ENCODE peak calls at places on chromosomes 6 and 20, in five cellular contexts. One of them, this sample, is unnamed.

GRCh38 chr6:169619650-169620049 is 82.2 kb downstream of the WDR27 start:
- DNase-seq in cardiac fibroblast: no peak
- DNase-seq in IMR-90: peak
- DNase-seq in psoas muscle: no peak
- DNase-seq in nephron progenitor cell: no peak
- DNase-seq in this sample: no peak

GRCh38 chr6:56459030-56459805 is 183.5 kb downstream of the DST start:
- DNase-seq in cardiac fibroblast: no peak
- DNase-seq in IMR-90: no peak
- DNase-seq in psoas muscle: no peak
- DNase-seq in nephron progenitor cell: no peak
- DNase-seq in this sample: no peak

GRCh38 chr6:30544666-30545272 is 11.5 kb downstream of the GNL1 start:
- DNase-seq in cardiac fibroblast: peak
- DNase-seq in IMR-90: peak
- DNase-seq in psoas muscle: no peak
- DNase-seq in nephron progenitor cell: peak
- DNase-seq in this sample: no peak

GRCh38 chr6:16320533-16321340 is 82.3 kb downstream of the GMPR start:
- DNase-seq in cardiac fibroblast: peak
- DNase-seq in IMR-90: peak
- DNase-seq in psoas muscle: no peak
- DNase-seq in nephron progenitor cell: no peak
- DNase-seq in this sample: no peak

GRCh38 chr20:37238426-37238825 is 23.2 kb downstream of the GHRH start:
- DNase-seq in cardiac fibroblast: no peak
- DNase-seq in IMR-90: no peak
- DNase-seq in psoas muscle: no peak
- DNase-seq in nephron progenitor cell: no peak
- DNase-seq in this sample: no peak

GRCh38 chr6:22302828-22303227 is 6.0 kb upstream of the PRL start:
- DNase-seq in cardiac fibroblast: no peak
- DNase-seq in IMR-90: no peak
- DNase-seq in psoas muscle: no peak
- DNase-seq in nephron progenitor cell: no peak
- DNase-seq in this sample: no peak

GRCh38 chr6:141199074-141199473 is 933.7 kb upstream of the GJE1 start:
- DNase-seq in cardiac fibroblast: peak
- DNase-seq in IMR-90: peak
- DNase-seq in psoas muscle: no peak
- DNase-seq in nephron progenitor cell: no peak
- DNase-seq in this sample: peak

GRCh38 chr20:31853481-31853880 is 8.1 kb upstream of the FOXS1 start:
- DNase-seq in cardiac fibroblast: no peak
- DNase-seq in IMR-90: no peak
- DNase-seq in psoas muscle: no peak
- DNase-seq in nephron progenitor cell: no peak
- DNase-seq in this sample: no peak

GRCh38 chr20:51457281-51457932 is 85.1 kb downstream of the NFATC2 start:
- DNase-seq in cardiac fibroblast: peak
- DNase-seq in IMR-90: peak
- DNase-seq in psoas muscle: peak
- DNase-seq in nephron progenitor cell: no peak
- DNase-seq in this sample: peak

GRCh38 chr20:43681468-43681942 is 14.6 kb downstream of the MYBL2 start:
- DNase-seq in cardiac fibroblast: no peak
- DNase-seq in IMR-90: no peak
- DNase-seq in psoas muscle: no peak
- DNase-seq in nephron progenitor cell: no peak
- DNase-seq in this sample: no peak
- TF ChIP-seq CTCF in cardiac fibroblast: no peak
- TF ChIP-seq CTCF in IMR-90: no peak
- TF ChIP-seq CTCF in psoas muscle: no peak
- TF ChIP-seq CTCF in nephron progenitor cell: no peak
- TF ChIP-seq CTCF in this sample: no peak

GRCh38 chr6:95648636-95649035 is 71.3 kb downstream of the MANEA start:
- DNase-seq in cardiac fibroblast: no peak
- DNase-seq in IMR-90: no peak
- DNase-seq in psoas muscle: no peak
- DNase-seq in nephron progenitor cell: no peak
- DNase-seq in this sample: no peak
- TF ChIP-seq CTCF in cardiac fibroblast: no peak
- TF ChIP-seq CTCF in IMR-90: no peak
- TF ChIP-seq CTCF in psoas muscle: no peak
- TF ChIP-seq CTCF in nephron progenitor cell: no peak
- TF ChIP-seq CTCF in this sample: no peak

DNA sequence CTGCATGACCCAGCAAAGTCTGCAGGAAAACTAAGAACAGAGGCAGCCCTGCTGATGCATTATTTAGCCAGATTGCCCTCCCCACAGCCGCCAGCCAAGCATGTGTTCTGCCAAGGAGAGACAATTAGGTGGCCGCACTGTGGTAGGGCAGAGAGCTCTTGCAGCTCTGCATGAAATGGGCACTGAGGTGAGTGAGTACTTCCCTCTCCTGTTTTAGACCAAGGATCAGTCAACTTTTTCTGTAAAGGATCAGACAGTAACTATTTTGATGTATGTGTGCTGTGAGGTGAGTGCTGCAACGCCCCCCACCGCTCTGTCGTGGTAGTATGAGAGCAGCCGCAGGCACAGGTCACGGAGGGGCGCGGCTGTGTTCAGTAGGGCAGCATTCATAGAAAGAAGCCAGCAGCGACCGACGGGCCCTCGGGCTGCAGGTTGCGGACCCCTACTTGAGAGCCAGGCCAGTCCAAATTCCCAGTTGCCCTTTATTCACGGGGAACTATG is 23.8 kb upstream of the FAM50B start:
- DNase-seq in cardiac fibroblast: peak
- DNase-seq in IMR-90: peak
- DNase-seq in psoas muscle: peak
- DNase-seq in nephron progenitor cell: no peak
- DNase-seq in this sample: no peak
- TF ChIP-seq CTCF in cardiac fibroblast: peak
- TF ChIP-seq CTCF in IMR-90: peak
- TF ChIP-seq CTCF in psoas muscle: peak
- TF ChIP-seq CTCF in nephron progenitor cell: no peak
- TF ChIP-seq CTCF in this sample: peak

GRCh38 chr6:165662671-165663282 is at the start of gene PDE10A:
- DNase-seq in cardiac fibroblast: peak
- DNase-seq in IMR-90: peak
- DNase-seq in psoas muscle: peak
- DNase-seq in nephron progenitor cell: peak
- DNase-seq in this sample: no peak
- TF ChIP-seq CTCF in cardiac fibroblast: no peak
- TF ChIP-seq CTCF in IMR-90: no peak
- TF ChIP-seq CTCF in psoas muscle: no peak
- TF ChIP-seq CTCF in nephron progenitor cell: no peak
- TF ChIP-seq CTCF in this sample: no peak

GRCh38 chr20:64090165-64090564 is 6.0 kb upstream of the LKAAEAR1 start:
- DNase-seq in cardiac fibroblast: no peak
- DNase-seq in IMR-90: no peak
- DNase-seq in psoas muscle: no peak
- DNase-seq in nephron progenitor cell: no peak
- DNase-seq in this sample: no peak
- TF ChIP-seq CTCF in cardiac fibroblast: no peak
- TF ChIP-seq CTCF in IMR-90: no peak
- TF ChIP-seq CTCF in psoas muscle: no peak
- TF ChIP-seq CTCF in nephron progenitor cell: no peak
- TF ChIP-seq CTCF in this sample: no peak

GRCh38 chr20:57433658-57434389 is 42.6 kb downstream of the RBM38 start:
- DNase-seq in cardiac fibroblast: no peak
- DNase-seq in IMR-90: no peak
- DNase-seq in psoas muscle: no peak
- DNase-seq in nephron progenitor cell: no peak
- DNase-seq in this sample: no peak

GRCh38 chr20:57432874-57433491 is 41.8 kb downstream of the RBM38 start:
- DNase-seq in cardiac fibroblast: peak
- DNase-seq in IMR-90: no peak
- DNase-seq in psoas muscle: peak
- DNase-seq in nephron progenitor cell: no peak
- DNase-seq in this sample: no peak

GRCh38 chr20:57435105-57435497 is 43.9 kb downstream of the RBM38 start:
- DNase-seq in cardiac fibroblast: no peak
- DNase-seq in IMR-90: no peak
- DNase-seq in psoas muscle: no peak
- DNase-seq in nephron progenitor cell: no peak
- DNase-seq in this sample: no peak

GRCh38 chr20:57435498-57436222 is 44.5 kb downstream of the RBM38 start:
- DNase-seq in cardiac fibroblast: peak
- DNase-seq in IMR-90: no peak
- DNase-seq in psoas muscle: peak
- DNase-seq in nephron progenitor cell: no peak
- DNase-seq in this sample: no peak

GRCh38 chr20:57434390-57434700 is 43.1 kb downstream of the RBM38 start:
- DNase-seq in cardiac fibroblast: no peak
- DNase-seq in IMR-90: no peak
- DNase-seq in psoas muscle: no peak
- DNase-seq in nephron progenitor cell: no peak
- DNase-seq in this sample: no peak
- TF ChIP-seq CTCF in cardiac fibroblast: no peak
- TF ChIP-seq CTCF in IMR-90: no peak
- TF ChIP-seq CTCF in psoas muscle: no peak
- TF ChIP-seq CTCF in nephron progenitor cell: no peak
- TF ChIP-seq CTCF in this sample: no peak

GRCh38 chr20:25669826-25670422 is 26.7 kb downstream of the ZNF337 start:
- DNase-seq in cardiac fibroblast: peak
- DNase-seq in IMR-90: peak
- DNase-seq in psoas muscle: peak
- DNase-seq in nephron progenitor cell: no peak
- DNase-seq in this sample: peak
- TF ChIP-seq CTCF in cardiac fibroblast: peak
- TF ChIP-seq CTCF in IMR-90: peak
- TF ChIP-seq CTCF in psoas muscle: no peak
- TF ChIP-seq CTCF in nephron progenitor cell: no peak
- TF ChIP-seq CTCF in this sample: peak

GRCh38 chr6:33205172-33206026 is 944 bp downstream of the HSD17B8 start:
- DNase-seq in cardiac fibroblast: no peak
- DNase-seq in IMR-90: peak
- DNase-seq in psoas muscle: no peak
- DNase-seq in nephron progenitor cell: no peak
- DNase-seq in this sample: no peak
- TF ChIP-seq CTCF in cardiac fibroblast: no peak
- TF ChIP-seq CTCF in IMR-90: no peak
- TF ChIP-seq CTCF in psoas muscle: no peak
- TF ChIP-seq CTCF in nephron progenitor cell: no peak
- TF ChIP-seq CTCF in this sample: peak

DNA sequence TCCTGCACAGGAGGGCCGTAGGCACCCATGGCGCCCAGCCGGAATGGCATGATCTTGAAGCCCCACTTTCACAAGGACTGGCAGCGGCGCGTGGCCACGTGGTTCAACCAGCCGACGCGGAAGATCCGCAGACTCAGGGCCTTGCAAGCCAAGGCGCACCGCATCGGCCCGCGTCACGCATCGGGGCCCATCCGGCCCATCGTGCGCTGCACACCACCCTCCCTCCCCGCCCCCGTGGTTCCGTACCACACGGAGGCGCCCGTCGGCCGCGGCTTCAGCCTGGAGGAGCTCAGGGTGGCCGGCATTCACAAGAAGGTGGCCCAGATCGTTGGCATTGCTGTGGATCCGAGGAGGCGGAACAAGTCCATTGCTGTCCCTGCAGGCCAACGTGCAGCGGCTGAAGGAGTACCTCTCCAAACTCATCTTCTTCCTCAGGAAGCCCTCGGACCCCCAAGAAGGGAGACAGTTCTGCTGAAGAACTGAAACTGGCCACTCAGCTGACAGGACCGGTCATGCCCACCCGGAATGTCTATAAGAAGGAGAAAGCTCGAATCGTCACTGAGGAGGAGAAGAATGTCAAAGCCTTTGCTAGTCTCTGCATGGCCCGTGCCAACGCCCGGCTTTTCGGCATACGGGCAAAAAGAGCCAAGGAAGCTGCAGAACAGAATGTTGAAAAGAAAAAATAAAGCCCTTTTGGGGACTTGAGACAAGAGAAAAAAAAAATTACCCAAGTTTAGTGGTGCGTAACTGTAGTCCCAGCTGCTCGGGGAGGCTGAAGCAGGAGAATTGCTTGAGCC is 9.9 kb upstream of the NCOA5 start:
- DNase-seq in cardiac fibroblast: no peak
- DNase-seq in IMR-90: no peak
- DNase-seq in psoas muscle: no peak
- DNase-seq in nephron progenitor cell: peak
- DNase-seq in this sample: no peak
- TF ChIP-seq CTCF in cardiac fibroblast: no peak
- TF ChIP-seq CTCF in IMR-90: no peak
- TF ChIP-seq CTCF in psoas muscle: no peak
- TF ChIP-seq CTCF in nephron progenitor cell: no peak
- TF ChIP-seq CTCF in this sample: no peak